ENCODE peak calls at places on chromosomes 11 and 22, in nine cellular contexts. V, P, C, O, A, J, T, D and Q are unnamed samples.

GRCh38 chr11:36010010-36010740 is 66.3 kb downstream of the LDLRAD3 start:
- DNase-seq in V (no peak), P (no peak), C (no peak), O (no peak), A (no peak), J (no peak), T (no peak), D (no peak), Q (no peak)

GRCh38 chr11:63747006-63747405 is 21.6 kb downstream of the ZFTA start:
- DNase-seq in V (no peak), P (no peak), C (no peak), O (no peak), A (no peak), J (no peak), T (no peak), D (no peak), Q (no peak)

GRCh38 chr11:71215372-71215965 is 36.9 kb downstream of the SHANK2 start:
- DNase-seq in V (no peak), P (no peak), C (peak), O (no peak), A (no peak), J (no peak), T (no peak), D (no peak), Q (no peak)

GRCh38 chr11:16792426-16792825 is 54.0 kb downstream of the C11orf58 start:
- DNase-seq in V (no peak), P (no peak), C (no peak), O (no peak), A (no peak), J (no peak), T (no peak), D (no peak), Q (no peak)

GRCh38 chr11:36510567-36511020 is 522 bp upstream of the TRAF6 start:
- DNase-seq in V (no peak), P (no peak), C (no peak), O (no peak), A (no peak), J (no peak), T (no peak), D (no peak), Q (no peak)

GRCh38 chr11:113668255-113668654 is 37.9 kb downstream of the TMPRSS5 start:
- DNase-seq in V (no peak), P (peak), C (no peak), O (no peak), A (no peak), J (no peak), T (no peak), D (no peak), Q (no peak)

GRCh38 chr11:79047356-79047755 is 393.5 kb downstream of the TENM4 start:
- DNase-seq in V (no peak), P (no peak), C (no peak), O (no peak), A (peak), J (no peak), T (no peak), D (no peak), Q (no peak)

GRCh38 chr11:69691449-69691848 is 12.4 kb downstream of the FGF19 start:
- DNase-seq in V (no peak), P (peak), C (no peak), O (no peak), A (no peak), J (no peak), T (no peak), D (no peak), Q (no peak)

GRCh38 chr11:73965076-73965763 is 14.4 kb downstream of the DNAJB13 start:
- DNase-seq in V (peak), P (peak), C (no peak), O (no peak), A (no peak), J (no peak), T (no peak), D (no peak), Q (no peak)

GRCh38 chr11:72781313-72782080 is 12.3 kb downstream of the STARD10 start:
- DNase-seq in V (peak), P (no peak), C (no peak), O (no peak), A (peak), J (peak), T (no peak), D (no peak), Q (no peak)

GRCh38 chr11:10807629-10808552 is 835 bp downstream of the EIF4G2 start:
- DNase-seq in V (peak), P (peak), C (peak), O (peak), A (peak), J (peak), T (peak), D (peak), Q (no peak)

GRCh38 chr11:100849914-100850235 is 162.8 kb downstream of the ARHGAP42 start:
- DNase-seq in V (no peak), P (no peak), C (no peak), O (no peak), A (no peak), J (no peak), T (no peak), D (no peak), Q (no peak)

GRCh38 chr22:38844661-38845367 is 986 bp upstream of the NPTXR start:
- DNase-seq in V (no peak), P (no peak), C (no peak), O (no peak), A (no peak), J (no peak), T (no peak), D (no peak), Q (no peak)

GRCh38 chr11:108559340-108559739 is 34.2 kb downstream of the EXPH5 start:
- DNase-seq in V (no peak), P (no peak), C (no peak), O (no peak), A (no peak), J (no peak), T (no peak), D (no peak), Q (peak)

GRCh38 chr11:76523147-76523546 is 78.3 kb downstream of the EMSY start:
- DNase-seq in V (no peak), P (no peak), C (no peak), O (no peak), A (no peak), J (no peak), T (no peak), D (no peak), Q (no peak)

GRCh38 chr11:45373506-45373905 is 87.4 kb upstream of the SYT13 start:
- DNase-seq in V (no peak), P (no peak), C (no peak), O (no peak), A (no peak), J (no peak), T (no peak), D (no peak), Q (no peak)

GRCh38 chr11:129223701-129224149 is 31.6 kb upstream of the ARHGAP32 start:
- DNase-seq in V (no peak), P (no peak), C (no peak), O (no peak), A (no peak), J (no peak), T (no peak), D (no peak), Q (no peak)

GRCh38 chr11:62169448-62169847 is 20.6 kb upstream of the SCGB1D1 start:
- DNase-seq in V (no peak), P (no peak), C (no peak), O (peak), A (no peak), J (no peak), T (no peak), D (no peak), Q (no peak)

GRCh38 chr11:10325398-10326079 is 20.7 kb downstream of the ADM start:
- DNase-seq in V (no peak), P (no peak), C (no peak), O (no peak), A (no peak), J (no peak), T (no peak), D (no peak), Q (no peak)

GRCh38 chr11:35193767-35194166 is 54.8 kb downstream of the CD44 start:
- DNase-seq in V (no peak), P (no peak), C (no peak), O (no peak), A (no peak), J (no peak), T (no peak), D (no peak), Q (no peak)

GRCh38 chr22:32744560-32744959 is 56.9 kb upstream of the TIMP3 start:
- DNase-seq in V (no peak), P (no peak), C (no peak), O (no peak), A (no peak), J (no peak), T (no peak), D (no peak), Q (no peak)

GRCh38 chr11:25119416-25119815 is 622.6 kb downstream of the LUZP2 start:
- DNase-seq in V (no peak), P (no peak), C (no peak), O (no peak), A (no peak), J (no peak), T (no peak), D (no peak), Q (no peak)

GRCh38 chr22:49344196-49344595 is 483.5 kb downstream of the BRD1 start:
- DNase-seq in V (peak), P (no peak), C (no peak), O (no peak), A (no peak), J (no peak), T (no peak), D (no peak), Q (no peak)

GRCh38 chr22:31049815-31050420 is 31.2 kb upstream of the SMTN start:
- DNase-seq in V (no peak), P (no peak), C (no peak), O (no peak), A (no peak), J (no peak), T (no peak), D (no peak), Q (no peak)

GRCh38 chr22:31045900-31046587 is 35.1 kb upstream of the SMTN start:
- DNase-seq in V (peak), P (no peak), C (no peak), O (no peak), A (no peak), J (no peak), T (no peak), D (peak), Q (no peak)

GRCh38 chr22:31044262-31044861 is 36.8 kb upstream of the SMTN start:
- DNase-seq in V (no peak), P (no peak), C (peak), O (peak), A (no peak), J (peak), T (peak), D (peak), Q (no peak)

GRCh38 chr22:31046591-31047226 is 34.4 kb upstream of the SMTN start:
- DNase-seq in V (no peak), P (no peak), C (peak), O (peak), A (no peak), J (peak), T (peak), D (peak), Q (no peak)

GRCh38 chr22:31048570-31048969 is 32.5 kb upstream of the SMTN start:
- DNase-seq in V (no peak), P (no peak), C (no peak), O (no peak), A (no peak), J (no peak), T (no peak), D (no peak), Q (no peak)
- TF ChIP-seq CTCF in V (no peak), P (no peak), C (no peak), O (no peak), A (no peak), J (no peak), T (no peak), D (no peak), Q (no peak)

DNA sequence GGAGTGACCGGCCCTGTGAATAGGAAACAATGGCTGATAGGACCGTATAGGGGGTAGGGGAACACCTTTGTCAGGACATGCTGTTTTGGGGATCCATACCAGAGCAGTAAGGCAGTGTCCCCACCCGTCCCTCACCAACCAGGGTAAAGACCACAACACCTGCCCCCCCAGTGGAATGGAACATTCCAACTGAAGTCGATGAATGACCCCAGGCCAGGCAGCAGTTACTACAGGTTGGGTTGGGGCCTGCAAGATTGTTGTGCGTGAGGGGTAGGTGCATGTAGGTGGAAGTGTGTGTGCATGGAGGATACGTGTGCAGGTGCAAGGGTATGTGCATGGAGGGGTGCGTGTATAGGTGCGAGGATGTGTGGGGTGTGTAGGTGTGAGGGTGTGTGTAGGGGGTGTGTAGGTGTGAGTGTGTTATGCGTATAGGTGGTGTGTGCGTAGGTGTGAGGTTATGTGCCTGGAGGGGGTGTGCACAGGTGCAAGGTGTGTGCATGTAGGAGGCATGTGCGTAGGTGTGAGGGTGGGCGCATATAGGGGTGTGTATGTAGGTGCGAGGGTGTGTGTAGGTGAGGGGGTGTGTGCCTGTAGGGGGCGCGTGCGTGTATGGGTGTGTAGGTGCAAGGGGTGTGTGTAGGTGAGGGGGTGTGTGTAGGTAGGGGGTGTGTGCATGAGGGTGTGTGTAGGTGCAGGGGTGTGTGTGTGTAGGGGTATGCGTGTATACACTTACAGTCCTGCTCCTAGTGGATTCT is 32.9 kb downstream of the PISD start:
- DNase-seq in V (no peak), P (no peak), C (no peak), O (no peak), A (no peak), J (no peak), T (no peak), D (no peak), Q (no peak)
- H3K4me3 ChIP-seq in V (no peak), P (peak), C (no peak), O (peak), A (no peak), J (no peak), T (no peak), D (no peak), Q (peak)

DNA sequence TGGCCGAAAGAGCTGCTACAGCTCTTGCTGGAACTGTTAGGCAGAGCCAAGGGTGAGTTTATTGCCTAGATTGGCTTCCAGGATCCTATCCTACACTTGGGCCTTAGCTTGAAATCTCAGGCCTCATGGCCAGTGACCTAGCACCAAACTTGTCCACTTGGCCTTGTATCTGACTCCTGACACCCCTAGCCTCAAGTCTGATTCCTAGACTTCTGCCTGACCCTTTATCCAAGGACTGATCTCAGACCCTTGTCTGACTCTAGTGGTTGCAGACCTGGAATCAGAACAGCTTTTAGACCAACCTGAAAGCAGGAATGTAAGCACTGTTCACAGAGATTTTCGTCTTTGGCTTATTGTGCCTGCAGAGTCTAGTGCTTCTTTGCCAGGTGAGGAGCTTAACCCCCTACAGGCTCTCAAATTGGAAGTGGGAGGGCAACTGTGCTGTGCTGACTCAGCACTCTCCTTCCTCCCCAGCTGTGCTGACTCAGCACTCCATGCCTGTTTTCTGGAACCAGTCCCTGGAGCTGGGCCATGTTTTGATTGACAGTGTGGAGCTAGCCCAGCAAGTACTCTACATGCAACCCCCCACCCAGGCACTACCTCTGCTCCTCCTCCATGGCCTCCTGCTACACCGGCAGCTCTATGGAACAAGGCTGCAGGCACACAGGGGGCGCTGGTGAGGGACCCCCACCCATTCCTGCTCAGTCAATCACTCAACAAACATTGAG is 35.1 kb downstream of the RRP8 start:
- DNase-seq in V (peak), P (peak), C (peak), O (peak), A (no peak), J (no peak), T (no peak), D (no peak), Q (peak)
- TF ChIP-seq CTCF in V (peak), P (no peak), C (no peak), O (no peak), A (peak), J (no peak), T (no peak), D (no peak), Q (no peak)

GRCh38 chr22:30262917-30263741 is 3.5 kb downstream of the OSM start:
- DNase-seq in V (peak), P (peak), C (peak), O (peak), A (peak), J (peak), T (peak), D (peak), Q (no peak)
- H3K4me3 ChIP-seq in V (no peak), P (no peak), C (no peak), O (peak), A (no peak), J (no peak), T (no peak), D (no peak), Q (no peak)

DNA sequence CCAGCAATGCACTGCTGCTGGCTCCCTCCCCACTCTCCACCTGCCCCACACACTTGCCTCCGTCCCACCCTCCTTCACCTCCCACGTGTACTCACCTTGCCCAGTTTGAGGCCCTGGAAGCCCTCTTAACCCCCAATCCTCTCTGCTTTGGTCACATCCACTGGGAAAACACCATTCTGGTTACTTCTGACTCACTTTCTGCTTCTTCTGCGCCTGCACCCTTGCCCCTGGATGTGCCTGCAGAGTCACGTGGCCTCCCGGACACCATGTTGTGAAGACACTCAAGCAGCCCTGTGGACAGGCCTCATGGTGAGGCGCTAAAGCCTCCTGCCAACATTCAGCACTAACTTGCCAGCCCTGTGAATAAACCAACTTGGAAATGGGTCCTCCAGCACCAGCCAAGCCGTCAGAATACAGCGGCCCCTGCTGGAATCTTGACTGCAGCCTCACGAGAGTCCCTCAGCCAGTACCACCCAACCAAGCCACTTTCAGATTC is 2.6 kb upstream of the NAALADL1 start:
- DNase-seq in V (peak), P (peak), C (no peak), O (no peak), A (no peak), J (no peak), T (no peak), D (no peak), Q (no peak)
- TF ChIP-seq CTCF in V (peak), P (peak), C (no peak), O (no peak), A (peak), J (no peak), T (no peak), D (no peak), Q (peak)